ENCODE peak calls at places on chromosomes 1 and 21, in nine cellular contexts. L, N, C, T, Q, E, B, M and Z are unnamed samples.

GRCh38 chr1:62362061-62362951 is 43.1 kb upstream of the KANK4 start:
- DNase-seq in L (no peak), N (no peak), C (no peak), T (no peak), Q (no peak), E (no peak), B (no peak), M (no peak), Z (no peak)

GRCh38 chr1:46302091-46303037 is 1.1 kb downstream of the LRRC41 start:
- DNase-seq in L (no peak), N (peak), C (peak), T (peak), Q (peak), E (peak), B (peak), M (no peak), Z (no peak)

GRCh38 chr1:119409731-119410130 is 5.2 kb upstream of the HSD3B2 start:
- DNase-seq in L (no peak), N (no peak), C (peak), T (peak), Q (no peak), E (no peak), B (peak), M (no peak), Z (no peak)

GRCh38 chr1:242787968-242788367 is 263.5 kb upstream of the PLD5 start:
- DNase-seq in L (no peak), N (no peak), C (no peak), T (no peak), Q (no peak), E (no peak), B (no peak), M (no peak), Z (no peak)

GRCh38 chr1:173205146-173206051 is 1.7 kb downstream of the TNFSF4 start:
- DNase-seq in L (no peak), N (no peak), C (peak), T (peak), Q (no peak), E (no peak), B (peak), M (no peak), Z (no peak)

GRCh38 chr1:33634806-33635205 is 162.4 kb downstream of the ZSCAN20 start:
- DNase-seq in L (no peak), N (peak), C (peak), T (peak), Q (peak), E (no peak), B (peak), M (no peak), Z (no peak)

GRCh38 chr1:4755301-4756183 is 101.1 kb downstream of the AJAP1 start:
- DNase-seq in L (peak), N (no peak), C (no peak), T (peak), Q (no peak), E (no peak), B (no peak), M (no peak), Z (no peak)

GRCh38 chr1:4407851-4408250 is 246.6 kb upstream of the AJAP1 start:
- DNase-seq in L (no peak), N (no peak), C (no peak), T (no peak), Q (no peak), E (no peak), B (no peak), M (no peak), Z (no peak)

GRCh38 chr1:243471026-243471685 is 215.3 kb downstream of the SDCCAG8 start:
- DNase-seq in L (no peak), N (no peak), C (no peak), T (no peak), Q (no peak), E (no peak), B (no peak), M (no peak), Z (no peak)

GRCh38 chr1:78275906-78276690 is 214.7 kb upstream of the PTGFR start:
- DNase-seq in L (no peak), N (no peak), C (no peak), T (no peak), Q (no peak), E (no peak), B (peak), M (no peak), Z (no peak)

GRCh38 chr21:43708745-43709381 is 10.1 kb upstream of the PDXK start:
- DNase-seq in L (no peak), N (no peak), C (no peak), T (no peak), Q (no peak), E (no peak), B (no peak), M (no peak), Z (no peak)

GRCh38 chr1:199308349-199308846 is 669.6 kb downstream of the PTPRC start:
- DNase-seq in L (no peak), N (no peak), C (no peak), T (no peak), Q (no peak), E (no peak), B (no peak), M (no peak), Z (no peak)

GRCh38 chr1:150507912-150508864 is at the start of gene ECM1:
- DNase-seq in L (peak), N (no peak), C (peak), T (peak), Q (no peak), E (peak), B (peak), M (no peak), Z (no peak)

GRCh38 chr21:42461881-42462877 is 33.8 kb downstream of the RSPH1 start:
- DNase-seq in L (peak), N (peak), C (no peak), T (no peak), Q (peak), E (no peak), B (no peak), M (no peak), Z (no peak)

GRCh38 chr1:178908358-178908757 is 37.5 kb upstream of the ANGPTL1 start:
- DNase-seq in L (no peak), N (no peak), C (no peak), T (peak), Q (no peak), E (no peak), B (peak), M (no peak), Z (no peak)

GRCh38 chr1:12078938-12079861 is 16.1 kb downstream of the TNFRSF8 start:
- DNase-seq in L (no peak), N (peak), C (peak), T (peak), Q (peak), E (peak), B (peak), M (no peak), Z (no peak)

GRCh38 chr1:157272899-157273774 is 134.9 kb upstream of the ETV3 start:
- DNase-seq in L (no peak), N (no peak), C (no peak), T (no peak), Q (no peak), E (no peak), B (no peak), M (no peak), Z (no peak)

GRCh38 chr1:18481190-18481920 is 625 bp downstream of the KLHDC7A start:
- DNase-seq in L (peak), N (peak), C (no peak), T (no peak), Q (peak), E (no peak), B (no peak), M (no peak), Z (no peak)

GRCh38 chr1:7611421-7612010 is 159.6 kb upstream of the VAMP3 start:
- DNase-seq in L (no peak), N (no peak), C (no peak), T (no peak), Q (no peak), E (no peak), B (no peak), M (no peak), Z (no peak)

GRCh38 chr1:74689800-74690696 is 16.5 kb upstream of the ERICH3 start:
- DNase-seq in L (no peak), N (peak), C (peak), T (peak), Q (peak), E (no peak), B (peak), M (no peak), Z (no peak)